ENCODE peak calls at places on chromosomes 16 and 17, in four cellular contexts. One of them, this sample, is unnamed.

GRCh38 chr16:72875291-72876036 is 172.5 kb downstream of the ZFHX3 start:
- DNase-seq in OCI-M1: no peak
- DNase-seq in fibroblast of the aortic adventitia: no peak
- DNase-seq in Daoy: no peak
- DNase-seq in this sample: no peak

GRCh38 chr17:69331746-69332145 is 4.8 kb upstream of the ABCA5 start:
- DNase-seq in Daoy: no peak
- DNase-seq in OCI-M1: no peak
- DNase-seq in fibroblast of the aortic adventitia: no peak
- DNase-seq in this sample: no peak

GRCh38 chr17:8326591-8327583 is 12.8 kb upstream of the ODF4 start:
- DNase-seq in OCI-M1: peak
- DNase-seq in fibroblast of the aortic adventitia: peak
- DNase-seq in Daoy: peak
- DNase-seq in this sample: peak

GRCh38 chr17:63189930-63190329 is 223.9 kb downstream of the TANC2 start:
- DNase-seq in fibroblast of the aortic adventitia: no peak
- DNase-seq in OCI-M1: no peak
- DNase-seq in Daoy: peak
- DNase-seq in this sample: peak

GRCh38 chr17:50274142-50274944 is at the start of gene TMEM92:
- DNase-seq in fibroblast of the aortic adventitia: no peak
- DNase-seq in Daoy: peak
- DNase-seq in OCI-M1: no peak
- DNase-seq in this sample: peak

GRCh38 chr17:77382356-77382911 is 241.7 kb downstream of the SEC14L1 start:
- DNase-seq in Daoy: no peak
- DNase-seq in OCI-M1: no peak
- DNase-seq in fibroblast of the aortic adventitia: no peak
- DNase-seq in this sample: no peak

GRCh38 chr17:77124192-77124908 is 16.4 kb upstream of the SEC14L1 start:
- DNase-seq in Daoy: peak
- DNase-seq in fibroblast of the aortic adventitia: peak
- DNase-seq in OCI-M1: no peak
- DNase-seq in this sample: peak

GRCh38 chr17:46979023-46979870 is at the start of gene RPRML:
- DNase-seq in OCI-M1: no peak
- DNase-seq in Daoy: peak
- DNase-seq in fibroblast of the aortic adventitia: no peak
- DNase-seq in this sample: peak

GRCh38 chr17:17782425-17783120 is 54.2 kb downstream of the SREBF1 start:
- DNase-seq in fibroblast of the aortic adventitia: no peak
- DNase-seq in OCI-M1: peak
- DNase-seq in Daoy: peak
- DNase-seq in this sample: peak

GRCh38 chr17:68383443-68384321 is 73.6 kb downstream of the WIPI1 start:
- DNase-seq in OCI-M1: no peak
- DNase-seq in Daoy: peak
- DNase-seq in fibroblast of the aortic adventitia: peak
- DNase-seq in this sample: peak